ENCODE peak calls at places on chromosomes 16 and 17, in four cellular contexts. K, I, U and C are unnamed samples.

GRCh38 chr17:57604771-57605733 is 140.0 kb downstream of the CCDC182 start:
- DNase-seq in K (no peak), I (peak; percentile 61), U (peak; percentile 27), C (peak; percentile 51)

GRCh38 chr16:67349172-67349571 is 22.6 kb downstream of the LRRC36 start:
- DNase-seq in K (no peak), I (no peak), U (peak; percentile 48), C (peak; percentile 46)

GRCh38 chr17:36002631-36003030 is 1.3 kb upstream of the CCL15 start:
- DNase-seq in K (no peak), I (no peak), U (no peak), C (no peak)

GRCh38 chr16:88650749-88651275 is at the start of gene CYBA:
- DNase-seq in K (no peak), I (peak; percentile 89), U (peak; percentile 81), C (peak; percentile 39)

GRCh38 chr17:4956493-4957061 is 5.7 kb downstream of the ENO3 start:
- DNase-seq in K (no peak), I (peak; percentile 75), U (peak; percentile 90), C (no peak)

GRCh38 chr17:32150358-32150757 is 8.1 kb downstream of the RHOT1 start:
- DNase-seq in K (no peak), I (no peak), U (no peak), C (no peak)

GRCh38 chr17:57760001-57760400 is 14.9 kb upstream of the CCDC182 start:
- DNase-seq in K (no peak), I (no peak), U (no peak), C (no peak)

GRCh38 chr16:10172848-10173655 is 9.2 kb downstream of the GRIN2A start:
- DNase-seq in K (peak; percentile 20), I (no peak), U (peak; percentile 23), C (no peak)

GRCh38 chr16:49876716-49877129 is 20.8 kb upstream of the ZNF423 start:
- DNase-seq in K (no peak), I (peak; percentile 83), U (peak; percentile 86), C (no peak)

GRCh38 chr16:75372236-75372856 is 61.0 kb downstream of the CFDP1 start:
- DNase-seq in K (no peak), I (no peak), U (no peak), C (peak; percentile 86)

GRCh38 chr17:74542166-74542565 is 3.7 kb downstream of the CD300C start:
- DNase-seq in K (no peak), I (no peak), U (no peak), C (no peak)

GRCh38 chr16:23171234-23171948 is 11.2 kb upstream of the SCNN1G start:
- DNase-seq in K (peak; percentile 9), I (no peak), U (no peak), C (peak; percentile 16)

GRCh38 chr16:74556375-74556922 is 50.5 kb downstream of the GLG1 start:
- DNase-seq in K (no peak), I (no peak), U (no peak), C (no peak)

GRCh38 chr16:52293209-52293608 is 253.7 kb downstream of the TOX3 start:
- DNase-seq in K (no peak), I (no peak), U (no peak), C (no peak)

GRCh38 chr17:17345686-17346427 is 42.7 kb downstream of the NT5M start:
- DNase-seq in K (no peak), I (peak; percentile 40), U (no peak), C (no peak)

GRCh38 chr16:11572301-11572995 is 14.3 kb downstream of the LITAF start:
- DNase-seq in K (no peak), I (peak; percentile 42), U (peak; percentile 19), C (no peak)

GRCh38 chr17:15475620-15476354 is 8.4 kb upstream of the CDRT4 start:
- DNase-seq in K (no peak), I (no peak), U (no peak), C (peak; percentile 81)

GRCh38 chr17:8807070-8807550 is 7.9 kb upstream of the MFSD6L start:
- DNase-seq in K (no peak), I (no peak), U (no peak), C (no peak)

GRCh38 chr17:61587807-61588660 is 3.0 kb downstream of the NACA2 start:
- DNase-seq in K (no peak), I (no peak), U (no peak), C (no peak)

GRCh38 chr17:83173997-83174858 is 94.8 kb downstream of the METRNL start:
- DNase-seq in K (no peak), I (no peak), U (no peak), C (peak; percentile 63)

GRCh38 chr17:61317779-61318178 is 81.9 kb upstream of the TBX2 start:
- DNase-seq in K (no peak), I (no peak), U (no peak), C (no peak)

GRCh38 chr16:47638175-47638574 is 177.0 kb downstream of the PHKB start:
- DNase-seq in K (no peak), I (no peak), U (no peak), C (no peak)

GRCh38 chr17:7951143-7951792 is 19.3 kb downstream of the CNTROB start:
- DNase-seq in K (no peak), I (no peak), U (no peak), C (no peak)

GRCh38 chr17:31494259-31495048 is 103.0 kb downstream of the RAB11FIP4 start:
- DNase-seq in K (no peak), I (no peak), U (no peak), C (no peak)

GRCh38 chr17:4897785-4898184 is 1.6 kb upstream of the C17orf107 start:
- DNase-seq in K (no peak), I (no peak), U (no peak), C (no peak)

GRCh38 chr17:49390548-49391324 is 23.9 kb downstream of the PHB1 start:
- DNase-seq in K (no peak), I (peak; percentile 70), U (no peak), C (no peak)

GRCh38 chr17:10754109-10754508 is 24.3 kb upstream of the TMEM220 start:
- DNase-seq in K (no peak), I (no peak), U (peak; percentile 91), C (peak; percentile 15)

GRCh38 chr17:70034158-70034557 is 40.9 kb upstream of the KCNJ16 start:
- DNase-seq in K (no peak), I (no peak), U (no peak), C (peak; percentile 6)

GRCh38 chr17:62676231-62676943 is 48.9 kb downstream of the MRC2 start:
- DNase-seq in K (no peak), I (no peak), U (no peak), C (no peak)

GRCh38 chr16:492211-492875 is 35.2 kb upstream of the CAPN15 start:
- DNase-seq in K (no peak), I (no peak), U (no peak), C (no peak)

GRCh38 chr16:17970816-17971291 is 365.7 kb downstream of the NPIPA8 start:
- DNase-seq in K (no peak), I (no peak), U (peak; percentile 18), C (no peak)

GRCh38 chr17:81392909-81393654 is 2.2 kb upstream of the BAHCC1 start:
- DNase-seq in K (no peak), I (no peak), U (peak; percentile 62), C (no peak)

GRCh38 chr16:627458-628239 is 3.1 kb upstream of the WFIKKN1 start:
- DNase-seq in K (no peak), I (peak; percentile 91), U (no peak), C (peak; percentile 18)

GRCh38 chr17:76538281-76538931 is 897 bp upstream of the CYGB start:
- DNase-seq in K (no peak), I (peak; percentile 68), U (peak; percentile 44), C (no peak)

GRCh38 chr17:49234509-49235080 is 4.0 kb upstream of the PHOSPHO1 start:
- DNase-seq in K (no peak), I (no peak), U (no peak), C (no peak)

GRCh38 chr16:123971-124370 is 14.5 kb downstream of the NPRL3 start:
- DNase-seq in K (no peak), I (no peak), U (no peak), C (no peak)

GRCh38 chr16:23676924-23677480 is 1.7 kb upstream of the PLK1 start:
- DNase-seq in K (no peak), I (no peak), U (no peak), C (peak; percentile 17)

GRCh38 chr17:8382052-8382879 is 727 bp downstream of the RPL26 start:
- DNase-seq in K (no peak), I (no peak), U (no peak), C (peak; percentile 32)

GRCh38 chr17:74011963-74012362 is 191.5 kb upstream of the RPL38 start:
- DNase-seq in K (no peak), I (no peak), U (no peak), C (no peak)

GRCh38 chr16:73183678-73184092 is 135.8 kb upstream of the ZFHX3 start:
- DNase-seq in K (no peak), I (no peak), U (no peak), C (peak; percentile 68)
- TF ChIP-seq CTCF in K (peak; percentile 37), I (no peak), U (peak; percentile 41), C (peak; percentile 0)

GRCh38 chr16:14069818-14070217 is 1.3 kb upstream of the MRTFB start:
- DNase-seq in K (no peak), I (no peak), U (no peak), C (no peak)
- H3K4me3 ChIP-seq in K (no peak overlapping the region), I (no peak overlapping the region), U (no peak overlapping the region), C (no peak overlapping the region)

GRCh38 chr16:1845985-1846384 is 19.0 kb downstream of the FAHD1 start:
- DNase-seq in K (no peak), I (no peak), U (no peak), C (no peak)
- TF ChIP-seq CTCF in K (no peak), I (no peak), U (no peak), C (no peak)

DNA sequence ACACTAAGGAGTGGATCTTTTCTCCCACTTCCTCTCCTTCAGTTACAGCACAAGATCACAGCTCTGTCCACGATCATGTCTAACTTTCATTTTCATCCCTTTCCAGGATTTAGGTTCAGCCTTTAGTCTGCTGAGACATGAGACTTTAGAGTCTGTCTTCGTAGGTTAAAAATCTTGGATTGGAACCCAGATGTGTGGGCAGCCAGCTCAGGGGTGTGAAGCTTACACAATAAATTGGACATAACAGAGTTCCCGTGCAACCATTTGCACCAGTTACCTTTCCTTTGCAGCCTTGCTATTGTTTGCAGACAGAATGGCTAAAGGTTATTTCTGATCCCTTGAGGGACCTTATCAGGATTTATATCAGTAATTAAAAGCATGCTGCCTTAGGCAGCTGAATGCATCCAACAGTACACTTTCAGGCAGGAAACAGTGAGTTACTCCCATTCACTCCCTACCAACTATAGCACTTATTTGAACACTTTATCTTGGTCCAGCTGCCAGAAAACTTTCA is 87.4 kb downstream of the TMEM100 start:
- DNase-seq in K (no peak), I (no peak), U (no peak), C (peak; percentile 88)
- H3K4me3 ChIP-seq in K (no peak overlapping the region), I (no peak overlapping the region), U (no peak overlapping the region), C (peak overlapping the region; percentile 31)

DNA sequence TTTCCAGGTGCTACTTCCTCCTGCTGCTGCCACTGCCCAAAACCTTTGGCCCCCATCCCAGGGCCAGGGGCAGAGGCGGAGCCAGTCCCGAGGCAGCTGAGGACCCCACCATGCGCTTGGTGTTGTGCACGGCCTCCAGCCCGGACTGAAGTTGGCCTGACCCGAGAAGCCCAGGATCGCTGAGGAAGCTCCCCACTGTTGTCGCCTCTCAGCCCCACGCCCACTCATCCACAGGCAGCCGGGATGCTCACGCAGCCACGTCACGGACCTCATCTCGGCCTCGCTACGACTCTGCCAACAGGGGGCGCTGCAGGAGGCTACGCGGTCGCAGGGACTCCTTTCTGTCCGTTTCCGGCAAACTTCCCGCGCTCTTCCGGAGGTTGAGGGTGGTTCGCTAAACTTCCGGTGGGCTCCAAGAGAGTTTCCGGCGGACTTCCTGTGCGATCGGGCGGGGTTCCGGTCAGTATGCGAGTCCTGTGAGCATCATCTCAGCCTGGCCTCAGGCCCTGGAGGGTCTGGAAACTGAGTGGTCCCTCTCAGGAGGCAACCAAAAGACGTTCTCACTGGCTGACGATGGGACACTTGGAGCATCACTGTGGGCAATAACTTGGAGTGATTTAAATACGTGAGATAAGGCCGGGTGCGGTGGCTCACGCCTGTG is 12.4 kb downstream of the ZG16B start:
- DNase-seq in K (no peak), I (peak; percentile 80), U (peak; percentile 94), C (peak; percentile 10)
- TF ChIP-seq CTCF in K (peak; percentile 49), I (peak; percentile 57), U (peak; percentile 96), C (peak; percentile 39)